ENCODE peak calls at places on chromosomes 11 and 22, in five cellular contexts. M is dorsolateral prefrontal cortex, N is thoracic aorta, J is AG04450, Z is RWPE1. E is an unnamed sample.

GRCh38 chr11:2138436-2139117 is 612 bp downstream of the IGF2 start:
- DNase-seq in M (no peak), N (no peak), J (no peak), Z (no peak), E (no peak)

GRCh38 chr11:75077316-75077715 is 19.4 kb downstream of the OR2AT4 start:
- DNase-seq in M (no peak), N (no peak), J (no peak), Z (no peak), E (no peak)

GRCh38 chr11:33594188-33594587 is 106.4 kb downstream of the C11orf91 start:
- DNase-seq in M (no peak), N (no peak), J (no peak), Z (no peak), E (no peak)

GRCh38 chr22:42272431-42273004 is 2.1 kb upstream of the TCF20 start:
- DNase-seq in M (no peak), N (no peak), J (no peak), Z (no peak), E (no peak)

GRCh38 chr22:26549902-26550497 is 37.7 kb upstream of the TFIP11 start:
- DNase-seq in M (no peak), N (no peak), J (no peak), Z (no peak), E (no peak)

GRCh38 chr11:14041040-14041439 is 78.5 kb downstream of the SPON1 start:
- DNase-seq in M (no peak), N (no peak), J (no peak), Z (peak; percentile 16), E (no peak)

GRCh38 chr11:19727246-19727645 is 14.6 kb downstream of the NAV2 start:
- DNase-seq in M (no peak), N (no peak), J (peak; percentile 44), Z (no peak), E (no peak)

GRCh38 chr11:32204751-32205150 is 113.9 kb downstream of the RCN1 start:
- DNase-seq in M (no peak), N (no peak), J (no peak), Z (no peak), E (no peak)

GRCh38 chr22:49018601-49019000 is 809.1 kb downstream of the BRD1 start:
- DNase-seq in M (peak; percentile 24), N (no peak), J (no peak), Z (no peak), E (no peak)

GRCh38 chr11:34167961-34168360 is 62.5 kb downstream of the NAT10 start:
- DNase-seq in M (no peak), N (no peak), J (no peak), Z (no peak), E (no peak)

GRCh38 chr11:1821562-1821961 is 13.2 kb upstream of the SYT8 start:
- DNase-seq in M (no peak), N (no peak), J (no peak), Z (no peak), E (no peak)

GRCh38 chr11:103035656-103036434 is 56.1 kb downstream of the DCUN1D5 start:
- DNase-seq in M (no peak), N (no peak), J (peak; percentile 34), Z (peak; percentile 53), E (peak; percentile 44)

GRCh38 chr11:83070044-83070877 is 1.4 kb downstream of the RAB30 start:
- DNase-seq in M (no peak), N (no peak), J (no peak), Z (peak; percentile 68), E (no peak)
- H3K27ac ChIP-seq in M (peak overlapping the region; percentile 94), N (peak overlapping the region; percentile 90), J (peak overlapping the region; percentile 89), Z (no peak overlapping the region), E (peak overlapping the region; percentile 94)

DNA sequence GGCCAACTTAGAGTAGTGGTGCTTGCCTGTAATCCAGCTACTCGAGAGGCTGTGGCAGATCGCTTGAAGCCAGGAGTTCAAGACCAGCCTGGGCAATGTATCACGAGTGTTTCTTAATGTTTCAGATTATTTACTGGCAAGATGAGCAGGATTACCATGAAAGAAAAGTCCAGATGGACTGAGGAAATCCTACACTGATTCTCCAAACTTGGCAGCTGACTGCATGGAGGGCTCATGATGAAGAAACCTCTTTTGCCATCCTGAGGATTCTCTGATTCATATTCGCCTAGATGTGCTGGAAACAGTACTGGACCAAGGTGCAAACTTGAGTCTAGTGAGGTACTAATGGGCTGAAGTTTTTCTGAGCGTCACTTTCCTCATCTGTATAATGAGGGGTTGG is 2.8 kb upstream of the SIDT2 start:
- DNase-seq in M (no peak), N (no peak), J (no peak), Z (no peak), E (no peak)
- H3K27ac ChIP-seq in M (peak overlapping the region; percentile 78), N (no peak overlapping the region), J (peak overlapping the region; percentile 31), Z (peak overlapping the region; percentile 39), E (no peak overlapping the region)

GRCh38 chr22:29882716-29883044 is 294 bp upstream of the MTMR3 start:
- DNase-seq in M (no peak), N (no peak), J (no peak), Z (peak; percentile 59), E (no peak)
- H3K27ac ChIP-seq in M (no peak overlapping the region), N (peak overlapping the region; percentile 81), J (no peak overlapping the region), Z (peak overlapping the region; percentile 88), E (no peak overlapping the region)

GRCh38 chr11:48096588-48097525 is 116.5 kb downstream of the PTPRJ start:
- DNase-seq in M (no peak), N (no peak), J (no peak), Z (peak; percentile 61), E (no peak)

GRCh38 chr11:48093323-48093722 is 113.0 kb downstream of the PTPRJ start:
- DNase-seq in M (no peak), N (no peak), J (no peak), Z (no peak), E (no peak)

GRCh38 chr11:48093795-48094642 is 113.7 kb downstream of the PTPRJ start:
- DNase-seq in M (no peak), N (no peak), J (no peak), Z (no peak), E (no peak)

GRCh38 chr11:48095779-48096470 is 115.6 kb downstream of the PTPRJ start:
- DNase-seq in M (no peak), N (no peak), J (no peak), Z (no peak), E (no peak)

GRCh38 chr11:48094643-48095339 is 114.4 kb downstream of the PTPRJ start:
- DNase-seq in M (no peak), N (no peak), J (no peak), Z (no peak), E (no peak)
- H3K27ac ChIP-seq in M (peak overlapping the region; percentile 85), N (no peak overlapping the region), J (no peak overlapping the region), Z (no peak overlapping the region), E (no peak overlapping the region)

DNA sequence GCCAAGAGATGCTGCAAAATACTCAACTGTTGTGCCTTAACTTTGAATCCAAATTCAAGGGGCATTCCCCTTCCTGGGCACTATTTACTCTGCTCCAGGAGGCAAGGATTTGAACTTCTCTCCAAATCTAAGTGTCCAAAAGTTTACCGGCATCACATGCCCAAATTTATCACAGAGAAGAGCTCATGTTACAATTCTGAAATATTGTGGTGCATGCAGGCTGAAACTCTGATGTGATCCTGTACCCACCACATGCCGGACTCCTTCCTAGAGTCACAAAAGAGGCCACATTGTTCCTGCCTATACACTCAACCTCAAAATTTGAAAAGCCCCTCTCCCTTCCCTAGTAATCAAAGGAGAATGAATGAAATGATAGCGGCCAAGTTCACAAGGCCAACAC is 1.3 kb downstream of the TRAF6 start:
- DNase-seq in M (no peak), N (no peak), J (no peak), Z (no peak), E (no peak)
- H3K27ac ChIP-seq in M (no peak overlapping the region), N (peak overlapping the region; percentile 84), J (no peak overlapping the region), Z (no peak overlapping the region), E (peak overlapping the region; percentile 89)

DNA sequence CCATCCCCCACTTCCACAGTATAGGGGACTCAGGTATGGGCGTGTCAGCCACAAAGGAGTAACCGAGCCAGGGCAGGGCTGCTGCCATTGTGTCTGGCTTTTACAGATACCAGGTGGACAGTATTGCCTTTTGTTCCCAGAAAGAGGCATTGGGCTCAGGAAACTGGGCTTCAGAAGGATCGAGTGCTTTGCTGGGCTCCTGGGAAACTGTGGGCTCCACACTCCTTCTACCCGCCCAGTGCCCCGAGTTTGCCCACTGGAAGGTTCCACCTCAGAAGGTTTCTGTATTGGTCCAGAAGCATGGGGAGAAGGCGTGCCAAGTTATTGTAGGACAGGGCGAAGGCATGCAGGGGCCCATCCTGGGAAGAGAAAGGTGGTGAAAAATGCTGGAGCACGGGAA is 894.4 kb downstream of the TBC1D22A start:
- DNase-seq in M (no peak), N (no peak), J (no peak), Z (no peak), E (no peak)
- H3K27ac ChIP-seq in M (no peak overlapping the region), N (no peak overlapping the region), J (no peak overlapping the region), Z (no peak overlapping the region), E (no peak overlapping the region)

GRCh38 chr22:41243361-41243760 is 2.6 kb upstream of the CHADL start:
- DNase-seq in M (no peak), N (no peak), J (no peak), Z (no peak), E (no peak)
- H3K27ac ChIP-seq in M (peak overlapping the region; percentile 41), N (no peak overlapping the region), J (no peak overlapping the region), Z (peak overlapping the region; percentile 82), E (no peak overlapping the region)

GRCh38 chr11:119025978-119026766 is 4.5 kb downstream of the SLC37A4 start:
- DNase-seq in M (no peak), N (no peak), J (no peak), Z (no peak), E (no peak)
- H3K27ac ChIP-seq in M (no peak overlapping the region), N (no peak overlapping the region), J (no peak overlapping the region), Z (peak overlapping the region; percentile 81), E (peak overlapping the region; percentile 57)